ENCODE peak calls at places on chromosomes 2 and 18, in nine cellular contexts. One of them, this sample, is unnamed.

GRCh38 chr2:152477347-152478092 is 142.5 kb downstream of the FMNL2 start:
- DNase-seq in stomach: no peak
- DNase-seq in PC-3: peak; percentile 52
- DNase-seq in GM23338: no peak
- DNase-seq in PC-9: no peak
- DNase-seq in astrocyte: no peak
- DNase-seq in cardiac muscle cell: no peak
- DNase-seq in endodermal cell: no peak
- DNase-seq in spleen: no peak
- DNase-seq in this sample: no peak

GRCh38 chr2:237551071-237551574 is 15.3 kb upstream of the PRLH start:
- DNase-seq in astrocyte: no peak
- DNase-seq in spleen: peak; percentile 70
- DNase-seq in PC-3: no peak
- DNase-seq in cardiac muscle cell: no peak
- DNase-seq in GM23338: no peak
- DNase-seq in endodermal cell: no peak
- DNase-seq in PC-9: no peak
- DNase-seq in stomach: no peak
- DNase-seq in this sample: no peak

GRCh38 chr2:17594533-17595391 is 54.3 kb downstream of the VSNL1 start:
- DNase-seq in cardiac muscle cell: no peak
- DNase-seq in PC-9: no peak
- DNase-seq in endodermal cell: no peak
- DNase-seq in spleen: no peak
- DNase-seq in stomach: no peak
- DNase-seq in astrocyte: peak; percentile 84
- DNase-seq in GM23338: no peak
- DNase-seq in PC-3: peak; percentile 48
- DNase-seq in this sample: no peak

GRCh38 chr18:38009335-38009734 is 443.7 kb upstream of the CELF4 start:
- DNase-seq in spleen: no peak
- DNase-seq in PC-3: no peak
- DNase-seq in endodermal cell: no peak
- DNase-seq in PC-9: no peak
- DNase-seq in stomach: no peak
- DNase-seq in astrocyte: no peak
- DNase-seq in cardiac muscle cell: no peak
- DNase-seq in GM23338: no peak
- DNase-seq in this sample: no peak

GRCh38 chr2:54577035-54577434 is 120.9 kb downstream of the SPTBN1 start:
- DNase-seq in endodermal cell: no peak
- DNase-seq in spleen: no peak
- DNase-seq in astrocyte: no peak
- DNase-seq in GM23338: no peak
- DNase-seq in stomach: peak; percentile 90
- DNase-seq in PC-9: no peak
- DNase-seq in PC-3: no peak
- DNase-seq in cardiac muscle cell: no peak
- DNase-seq in this sample: no peak

GRCh38 chr18:22336406-22336805 is 81.3 kb downstream of the CTAGE1 start:
- DNase-seq in endodermal cell: no peak
- DNase-seq in PC-3: no peak
- DNase-seq in PC-9: no peak
- DNase-seq in GM23338: no peak
- DNase-seq in stomach: no peak
- DNase-seq in spleen: no peak
- DNase-seq in astrocyte: no peak
- DNase-seq in cardiac muscle cell: no peak
- DNase-seq in this sample: no peak

GRCh38 chr18:46528037-46528436 is 129.0 kb downstream of the LOXHD1 start:
- DNase-seq in endodermal cell: no peak
- DNase-seq in PC-3: no peak
- DNase-seq in stomach: no peak
- DNase-seq in astrocyte: no peak
- DNase-seq in spleen: no peak
- DNase-seq in PC-9: no peak
- DNase-seq in GM23338: no peak
- DNase-seq in cardiac muscle cell: no peak
- DNase-seq in this sample: no peak

GRCh38 chr2:150320623-150321022 is 166.8 kb downstream of the RND3 start:
- DNase-seq in PC-9: no peak
- DNase-seq in endodermal cell: no peak
- DNase-seq in PC-3: no peak
- DNase-seq in astrocyte: no peak
- DNase-seq in cardiac muscle cell: no peak
- DNase-seq in spleen: no peak
- DNase-seq in GM23338: no peak
- DNase-seq in stomach: no peak
- DNase-seq in this sample: no peak

GRCh38 chr2:204655626-204656025 is 110.4 kb downstream of the PARD3B start:
- DNase-seq in PC-9: no peak
- DNase-seq in endodermal cell: no peak
- DNase-seq in astrocyte: no peak
- DNase-seq in PC-3: no peak
- DNase-seq in GM23338: no peak
- DNase-seq in stomach: no peak
- DNase-seq in cardiac muscle cell: no peak
- DNase-seq in spleen: no peak
- DNase-seq in this sample: no peak

GRCh38 chr2:50752228-50752627 is 279.7 kb downstream of the NRXN1 start:
- DNase-seq in stomach: no peak
- DNase-seq in spleen: no peak
- DNase-seq in PC-9: no peak
- DNase-seq in astrocyte: peak; percentile 56
- DNase-seq in endodermal cell: no peak
- DNase-seq in GM23338: no peak
- DNase-seq in cardiac muscle cell: no peak
- DNase-seq in PC-3: no peak
- DNase-seq in this sample: no peak

DNA sequence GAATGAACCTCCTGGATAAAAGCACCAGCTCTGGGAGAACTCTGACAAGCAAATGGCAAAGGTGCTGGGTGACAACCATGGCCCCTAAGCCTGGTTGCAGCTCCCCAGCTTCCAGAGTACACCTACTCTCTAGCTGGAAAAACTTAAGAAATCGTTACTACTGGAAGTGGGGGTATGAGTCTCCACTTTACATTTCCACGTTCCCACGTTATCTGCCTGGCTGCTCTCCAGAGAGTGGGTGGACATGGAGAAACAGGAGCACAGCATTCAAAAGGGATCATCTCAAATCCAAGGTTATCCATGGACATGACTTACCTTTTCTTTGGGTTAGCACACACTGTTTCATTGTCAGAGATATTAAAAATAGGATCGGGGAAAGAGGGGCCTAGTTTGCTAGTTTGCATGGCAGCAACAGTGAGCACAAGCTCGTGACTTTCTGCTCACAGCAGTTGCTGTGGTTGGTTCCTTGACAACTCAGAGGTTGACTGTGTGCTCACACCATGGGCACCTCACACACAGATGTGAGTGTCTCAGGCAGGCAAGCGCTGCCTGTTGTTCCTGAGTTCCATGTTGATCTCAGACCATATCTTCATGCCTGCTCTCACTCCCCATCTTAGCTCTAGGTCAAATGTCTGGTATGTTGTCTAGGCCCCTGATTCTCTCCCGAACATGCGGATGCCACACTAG is 32.5 kb downstream of the PTPN18 start:
- DNase-seq in cardiac muscle cell: no peak
- DNase-seq in spleen: no peak
- DNase-seq in endodermal cell: no peak
- DNase-seq in PC-3: no peak
- DNase-seq in stomach: no peak
- DNase-seq in PC-9: peak; percentile 30
- DNase-seq in GM23338: no peak
- DNase-seq in astrocyte: peak; percentile 14
- DNase-seq in this sample: no peak
- H3K27ac ChIP-seq in cardiac muscle cell: no peak overlapping the region
- H3K27ac ChIP-seq in spleen: peak overlapping the region; percentile 72
- H3K27ac ChIP-seq in endodermal cell: no peak overlapping the region
- H3K27ac ChIP-seq in PC-3: no peak overlapping the region
- H3K27ac ChIP-seq in stomach: no peak overlapping the region
- H3K27ac ChIP-seq in PC-9: no peak overlapping the region
- H3K27ac ChIP-seq in GM23338: no peak overlapping the region
- H3K27ac ChIP-seq in astrocyte: no peak overlapping the region
- H3K27ac ChIP-seq in this sample: no peak overlapping the region

GRCh38 chr2:13201924-13202323 is 485.2 kb downstream of the TRIB2 start:
- DNase-seq in cardiac muscle cell: no peak
- DNase-seq in stomach: no peak
- DNase-seq in astrocyte: peak; percentile 1
- DNase-seq in GM23338: peak; percentile 13
- DNase-seq in PC-9: no peak
- DNase-seq in spleen: no peak
- DNase-seq in PC-3: peak; percentile 29
- DNase-seq in endodermal cell: no peak
- DNase-seq in this sample: no peak
- TF ChIP-seq CTCF in cardiac muscle cell: no peak
- TF ChIP-seq CTCF in stomach: no peak
- TF ChIP-seq CTCF in astrocyte: peak; percentile 38
- TF ChIP-seq CTCF in GM23338: peak; percentile 66
- TF ChIP-seq CTCF in PC-9: peak; percentile 47
- TF ChIP-seq CTCF in spleen: no peak
- TF ChIP-seq CTCF in PC-3: peak; percentile 61
- TF ChIP-seq CTCF in endodermal cell: peak; percentile 57
- TF ChIP-seq CTCF in this sample: no peak

DNA sequence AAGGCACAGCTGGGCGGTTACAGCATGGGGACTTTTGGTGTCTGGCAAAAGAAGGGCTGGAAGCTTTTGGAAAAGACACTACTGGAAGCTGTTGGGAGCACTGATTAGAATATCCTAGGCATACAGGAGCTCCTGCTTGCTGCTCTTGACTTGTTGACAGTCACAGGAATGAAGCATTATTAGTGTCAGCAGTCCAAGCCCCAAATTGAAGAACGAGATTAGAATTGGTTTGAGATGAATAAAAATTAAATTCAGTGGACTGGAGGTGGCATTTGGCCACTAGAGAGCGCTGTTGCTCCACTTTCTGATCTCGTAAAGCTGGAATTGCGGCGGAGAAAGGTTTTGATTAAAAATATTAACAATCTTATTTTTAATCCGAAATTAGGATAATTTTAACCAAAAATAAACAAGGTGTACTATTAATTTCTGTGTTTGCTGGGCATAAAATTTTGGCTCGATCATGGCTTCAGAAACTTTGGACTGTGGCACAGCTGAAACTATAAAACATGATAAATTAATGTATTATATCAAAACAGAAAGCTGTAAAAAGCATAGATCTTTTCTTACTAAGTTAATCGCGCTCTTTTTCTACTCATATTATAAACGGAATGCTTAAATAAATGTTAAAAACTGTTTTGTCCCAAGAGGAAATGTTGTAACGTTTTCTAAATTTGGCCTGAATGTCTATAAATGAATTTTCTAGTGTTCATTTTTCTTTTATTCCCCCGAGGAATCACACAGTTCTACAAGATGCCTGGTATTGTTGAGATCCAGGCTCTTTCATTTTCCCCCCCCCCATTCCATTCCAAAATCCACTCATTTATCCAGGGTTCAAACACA is 2.4 kb upstream of the HOXD8 start:
- DNase-seq in cardiac muscle cell: peak; percentile 82
- DNase-seq in stomach: peak; percentile 74
- DNase-seq in astrocyte: no peak
- DNase-seq in PC-3: peak; percentile 78
- DNase-seq in endodermal cell: peak; percentile 83
- DNase-seq in GM23338: peak; percentile 78
- DNase-seq in spleen: no peak
- DNase-seq in PC-9: peak; percentile 43
- DNase-seq in this sample: no peak
- H3K27ac ChIP-seq in cardiac muscle cell: no peak overlapping the region
- H3K27ac ChIP-seq in stomach: no peak overlapping the region
- H3K27ac ChIP-seq in astrocyte: no peak overlapping the region
- H3K27ac ChIP-seq in PC-3: no peak overlapping the region
- H3K27ac ChIP-seq in endodermal cell: no peak overlapping the region
- H3K27ac ChIP-seq in GM23338: no peak overlapping the region
- H3K27ac ChIP-seq in spleen: peak overlapping the region; percentile 24
- H3K27ac ChIP-seq in PC-9: no peak overlapping the region
- H3K27ac ChIP-seq in this sample: no peak overlapping the region

GRCh38 chr18:33195795-33196194 is 244.7 kb downstream of the CCDC178 start:
- DNase-seq in stomach: no peak
- DNase-seq in spleen: no peak
- DNase-seq in PC-9: no peak
- DNase-seq in endodermal cell: no peak
- DNase-seq in GM23338: no peak
- DNase-seq in cardiac muscle cell: no peak
- DNase-seq in PC-3: no peak
- DNase-seq in astrocyte: no peak
- DNase-seq in this sample: no peak

GRCh38 chr18:33205777-33206176 is 234.7 kb downstream of the CCDC178 start:
- DNase-seq in endodermal cell: no peak
- DNase-seq in PC-9: no peak
- DNase-seq in astrocyte: no peak
- DNase-seq in cardiac muscle cell: no peak
- DNase-seq in PC-3: no peak
- DNase-seq in GM23338: peak; percentile 40
- DNase-seq in stomach: no peak
- DNase-seq in spleen: no peak
- DNase-seq in this sample: no peak

DNA sequence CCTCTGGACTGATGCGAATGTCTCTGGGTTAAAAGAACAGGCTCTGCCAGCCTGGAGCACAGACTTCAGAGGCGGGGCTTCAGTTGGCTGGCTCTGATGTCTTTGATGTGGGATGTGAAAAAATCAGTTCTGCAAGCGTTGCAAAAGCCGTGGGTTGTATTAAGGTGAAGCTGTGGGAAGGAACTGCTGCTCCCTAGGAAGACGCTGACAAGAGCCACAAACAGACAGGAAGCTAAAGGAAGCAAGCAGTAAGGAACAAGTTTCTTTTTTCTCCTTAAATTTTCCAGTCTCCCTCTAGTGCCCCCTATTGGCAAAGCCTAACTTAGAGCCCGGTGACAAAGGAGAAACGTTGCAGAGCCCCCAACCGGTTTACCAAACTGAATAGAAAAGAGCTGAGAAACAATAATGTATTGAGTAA is 239.0 kb downstream of the CCDC178 start:
- DNase-seq in GM23338: peak; percentile 89
- DNase-seq in PC-9: no peak
- DNase-seq in cardiac muscle cell: peak; percentile 60
- DNase-seq in spleen: no peak
- DNase-seq in PC-3: peak; percentile 10
- DNase-seq in astrocyte: peak; percentile 32
- DNase-seq in endodermal cell: peak; percentile 86
- DNase-seq in stomach: no peak
- DNase-seq in this sample: no peak
- TF ChIP-seq CTCF in GM23338: peak; percentile 67
- TF ChIP-seq CTCF in PC-9: no peak
- TF ChIP-seq CTCF in cardiac muscle cell: peak; percentile 61
- TF ChIP-seq CTCF in spleen: peak; percentile 51
- TF ChIP-seq CTCF in PC-3: peak; percentile 50
- TF ChIP-seq CTCF in astrocyte: peak; percentile 55
- TF ChIP-seq CTCF in endodermal cell: peak; percentile 90
- TF ChIP-seq CTCF in stomach: peak; percentile 40
- TF ChIP-seq CTCF in this sample: no peak

This sample was measured in coronary artery.